ENCODE peak calls at places on chromosomes 12 and 14, in ten cellular contexts. S is OCI-LY7, Z is body of pancreas, B is astrocyte of the spinal cord, D is BE2C, V is ovary, J is A549, U is ascending aorta, H is colonic mucosa, A is HFF-Myc. E is an unnamed sample.

GRCh38 chr12:27552886-27553560 is 29.0 kb downstream of the PPFIBP1 start:
- DNase-seq in S (no peak), Z (no peak), B (no peak), D (no peak), V (no peak), J (no peak), U (no peak), H (no peak), A (no peak), E (no peak)

GRCh38 chr12:112382866-112383265 is 635 bp upstream of the HECTD4 start:
- DNase-seq in S (no peak), Z (no peak), B (no peak), D (no peak), V (no peak), J (no peak), U (no peak), H (peak; percentile 20), A (no peak), E (no peak)

GRCh38 chr14:73713804-73714655 is at the start of gene PNMA1:
- DNase-seq in S (peak; percentile 90), Z (peak; percentile 86), B (peak; percentile 78), D (peak; percentile 95), V (peak; percentile 89), J (peak; percentile 95), U (peak; percentile 46), H (peak; percentile 87), A (no peak), E (no peak)

GRCh38 chr12:45234134-45234865 is 18.4 kb downstream of the ANO6 start:
- DNase-seq in S (no peak), Z (peak; percentile 15), B (peak; percentile 98), D (peak; percentile 44), V (peak; percentile 36), J (peak; percentile 84), U (no peak), H (no peak), A (peak; percentile 92), E (no peak)

GRCh38 chr12:46253544-46254162 is 15.2 kb downstream of the SLC38A1 start:
- DNase-seq in S (no peak), Z (no peak), B (no peak), D (no peak), V (no peak), J (no peak), U (no peak), H (no peak), A (no peak), E (no peak)

GRCh38 chr14:70821581-70821915 is 12.2 kb upstream of the MAP3K9 start:
- DNase-seq in S (no peak), Z (no peak), B (no peak), D (no peak), V (no peak), J (peak; percentile 20), U (no peak), H (no peak), A (no peak), E (no peak)

GRCh38 chr14:45810152-45810872 is 557.3 kb upstream of the MIS18BP1 start:
- DNase-seq in S (no peak), Z (no peak), B (no peak), D (no peak), V (no peak), J (no peak), U (no peak), H (peak; percentile 19), A (no peak), E (no peak)

GRCh38 chr12:1919763-1920162 is 1.3 kb upstream of the CACNA2D4 start:
- DNase-seq in S (no peak), Z (no peak), B (no peak), D (no peak), V (no peak), J (no peak), U (no peak), H (no peak), A (no peak), E (no peak)

GRCh38 chr14:64684091-64684490 is 20.1 kb upstream of the PLEKHG3 start:
- DNase-seq in S (no peak), Z (peak; percentile 49), B (no peak), D (peak; percentile 38), V (peak; percentile 75), J (no peak), U (no peak), H (no peak), A (no peak), E (no peak)

GRCh38 chr14:85248881-85249635 is 280.9 kb upstream of the FLRT2 start:
- DNase-seq in S (no peak), Z (peak; percentile 31), B (no peak), D (no peak), V (no peak), J (no peak), U (no peak), H (no peak), A (no peak), E (no peak)

GRCh38 chr14:31884776-31885379 is 192.2 kb upstream of the ARHGAP5 start:
- DNase-seq in S (no peak), Z (no peak), B (peak; percentile 45), D (no peak), V (no peak), J (no peak), U (no peak), H (no peak), A (no peak), E (no peak)

GRCh38 chr12:82862069-82862841 is 175.5 kb downstream of the TMTC2 start:
- DNase-seq in S (no peak), Z (no peak), B (peak; percentile 43), D (no peak), V (no peak), J (no peak), U (no peak), H (no peak), A (peak; percentile 54), E (peak; percentile 2)

GRCh38 chr14:31326111-31326510 is 94.2 kb downstream of the HEATR5A start:
- DNase-seq in S (peak; percentile 11), Z (no peak), B (peak; percentile 40), D (no peak), V (no peak), J (no peak), U (no peak), H (no peak), A (peak; percentile 3), E (no peak)

GRCh38 chr12:13197526-13198141 is 1.1 kb downstream of the EMP1 start:
- DNase-seq in S (no peak), Z (peak; percentile 17), B (no peak), D (no peak), V (peak; percentile 29), J (no peak), U (no peak), H (peak; percentile 40), A (no peak), E (no peak)

GRCh38 chr12:42306297-42306696 is 19.6 kb downstream of the ZCRB1 start:
- DNase-seq in S (no peak), Z (no peak), B (no peak), D (no peak), V (no peak), J (no peak), U (no peak), H (no peak), A (no peak), E (no peak)

GRCh38 chr14:67820428-67820881 is 876 bp downstream of the RAD51B start:
- DNase-seq in S (peak; percentile 27), Z (no peak), B (no peak), D (no peak), V (no peak), J (peak; percentile 27), U (no peak), H (peak; percentile 67), A (no peak), E (peak; percentile 11)

GRCh38 chr14:56490379-56490778 is 89.2 kb upstream of the TMEM260 start:
- DNase-seq in S (peak; percentile 56), Z (no peak), B (peak; percentile 51), D (no peak), V (no peak), J (no peak), U (no peak), H (no peak), A (no peak), E (no peak)

GRCh38 chr12:56257491-56258067 is 605 bp downstream of the ANKRD52 start:
- DNase-seq in S (no peak), Z (peak; percentile 39), B (peak; percentile 39), D (peak; percentile 59), V (no peak), J (peak; percentile 63), U (no peak), H (peak; percentile 63), A (no peak), E (no peak)
- TF ChIP-seq CTCF in S (peak; percentile 60), Z (no peak), B (peak; percentile 28), D (peak; percentile 19), V (no peak), J (peak; percentile 31), U (no peak), H (no peak), A (no peak), E (peak; percentile 12)

DNA sequence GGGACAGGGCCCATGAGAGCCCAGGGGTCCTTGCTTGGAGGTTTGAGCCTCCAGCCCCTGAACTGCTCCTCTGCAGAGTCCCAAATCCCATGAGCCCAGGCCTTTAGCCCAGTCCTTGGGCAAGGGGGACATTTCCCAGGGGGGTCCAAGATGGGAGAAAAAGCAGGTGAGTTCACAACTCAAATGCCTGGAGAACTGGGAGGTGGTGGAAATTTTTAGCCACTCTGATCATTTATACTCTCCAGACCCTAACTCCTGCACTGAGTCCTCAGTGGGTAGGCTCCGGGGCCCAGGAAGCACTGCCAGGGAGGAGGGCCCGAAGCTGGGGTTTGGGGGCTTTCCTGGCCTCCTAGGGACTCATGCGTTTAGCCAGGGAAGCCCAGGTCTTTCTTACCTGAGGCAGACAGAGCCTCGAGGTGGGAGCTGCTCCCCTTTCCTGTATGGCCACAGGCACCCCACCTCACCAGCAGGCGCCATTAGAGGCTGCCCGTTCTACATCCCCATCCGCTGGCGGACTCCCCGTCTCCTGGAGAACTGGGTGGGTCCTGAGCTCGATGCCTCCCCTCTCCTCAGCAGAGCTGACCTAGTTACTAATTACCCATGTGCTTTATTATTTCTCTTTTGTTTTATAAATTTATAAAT is 998 bp downstream of the HNF1A start:
- DNase-seq in S (no peak), Z (no peak), B (no peak), D (no peak), V (no peak), J (no peak), U (no peak), H (no peak), A (no peak), E (no peak)
- H3K4me3 ChIP-seq in S (no peak overlapping the region), Z (peak overlapping the region; percentile 65), B (no peak overlapping the region), D (no peak overlapping the region), V (peak overlapping the region; percentile 12), J (peak overlapping the region; percentile 57), U (no peak overlapping the region), H (peak overlapping the region; percentile 55), A (no peak overlapping the region), E (no peak overlapping the region)

DNA sequence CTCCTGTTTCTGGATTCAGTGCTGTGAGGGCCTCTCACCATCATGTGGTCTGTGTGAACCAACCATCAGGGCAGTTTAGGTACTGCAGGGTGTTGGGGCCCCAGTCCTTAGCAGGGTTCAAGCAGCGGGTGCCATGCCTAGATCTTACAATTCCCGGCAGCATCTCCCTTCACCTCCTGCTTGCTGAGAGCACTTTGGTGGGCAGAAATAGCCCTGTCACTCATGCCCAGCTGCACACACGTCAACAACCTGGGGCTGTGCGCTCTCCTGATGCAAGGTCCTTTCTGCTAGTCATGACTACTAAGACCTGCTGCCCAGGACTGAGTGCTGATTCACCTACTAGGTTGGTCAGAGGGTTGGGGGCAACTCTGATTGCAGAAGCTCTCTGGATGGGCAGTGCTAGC is 72.1 kb downstream of the NINJ2 start:
- DNase-seq in S (no peak), Z (no peak), B (no peak), D (peak; percentile 67), V (no peak), J (no peak), U (no peak), H (no peak), A (no peak), E (no peak)
- TF ChIP-seq CTCF in S (no peak), Z (peak; percentile 22), B (no peak), D (peak; percentile 36), V (no peak), J (no peak), U (no peak), H (no peak), A (no peak), E (no peak)

GRCh38 chr12:109346920-109347319 is 780 bp upstream of the MYO1H start:
- DNase-seq in S (peak; percentile 13), Z (no peak), B (no peak), D (peak; percentile 30), V (no peak), J (no peak), U (no peak), H (no peak), A (no peak), E (no peak)
- H3K4me3 ChIP-seq in S (no peak overlapping the region), Z (no peak overlapping the region), B (no peak overlapping the region), D (no peak overlapping the region), V (no peak overlapping the region), J (no peak overlapping the region), U (no peak overlapping the region), H (no peak overlapping the region), A (no peak overlapping the region), E (no peak overlapping the region)

E was measured in LNCaP clone FGC.